ENCODE peak calls at places on chromosomes 11 and 22, in nine cellular contexts. Z, X, F, H, P, V, D, I and W are unnamed samples.

GRCh38 chr11:100870138-100870537 is 183.1 kb downstream of the ARHGAP42 start:
- DNase-seq in F (no peak), I (no peak), D (no peak), Z (no peak), P (no peak), X (no peak), H (no peak), V (no peak), W (no peak)

GRCh38 chr11:46674463-46675287 is 25.7 kb downstream of the ARHGAP1 start:
- DNase-seq in X (peak), F (no peak), D (peak), Z (no peak), H (peak), V (no peak), I (peak), P (peak), W (peak)

GRCh38 chr11:62018978-62019664 is 51.7 kb upstream of the FTH1 start:
- DNase-seq in P (no peak), I (no peak), H (peak), D (no peak), X (no peak), Z (no peak), V (no peak), F (no peak), W (no peak)

GRCh38 chr11:2249191-2249916 is 21.0 kb downstream of the ASCL2 start:
- DNase-seq in F (no peak), H (no peak), V (no peak), X (no peak), P (no peak), I (no peak), Z (no peak), D (no peak), W (peak)

GRCh38 chr11:67267188-67268035 is 1.1 kb downstream of the GRK2 start:
- DNase-seq in I (peak), D (no peak), Z (no peak), X (no peak), V (no peak), F (no peak), H (no peak), P (peak), W (no peak)

GRCh38 chr11:82195251-82195650 is 538.4 kb downstream of the FAM181B start:
- DNase-seq in P (no peak), X (no peak), F (no peak), V (no peak), Z (no peak), D (no peak), I (no peak), H (no peak), W (no peak)

GRCh38 chr22:31092161-31092560 is 11.0 kb downstream of the SMTN start:
- DNase-seq in P (no peak), V (no peak), X (no peak), D (no peak), I (no peak), H (no peak), F (no peak), Z (no peak), W (no peak)

GRCh38 chr11:108218455-108218854 is 4.0 kb downstream of the NPAT start:
- DNase-seq in I (no peak), D (no peak), F (no peak), P (no peak), H (no peak), X (no peak), V (no peak), Z (no peak), W (no peak)

GRCh38 chr11:64436025-64436424 is 77.1 kb downstream of the RPS6KA4 start:
- DNase-seq in P (peak), V (no peak), H (no peak), I (no peak), Z (no peak), F (no peak), X (no peak), D (no peak), W (no peak)

GRCh38 chr11:70467196-70468085 is 69.1 kb downstream of the CTTN start:
- DNase-seq in P (no peak), Z (peak), F (peak), V (no peak), H (peak), X (peak), D (peak), I (peak), W (no peak)

GRCh38 chr11:73555615-73556014 is 42.3 kb downstream of the FAM168A start:
- DNase-seq in F (peak), Z (no peak), P (no peak), H (no peak), V (no peak), D (no peak), I (no peak), X (no peak), W (no peak)

GRCh38 chr11:129056916-129057315 is 114.2 kb upstream of the TP53AIP1 start:
- DNase-seq in D (no peak), Z (no peak), F (no peak), H (no peak), P (no peak), X (no peak), V (no peak), I (no peak), W (no peak)